ENCODE peak calls at places on chromosomes 7 and 10, in seven cellular contexts. G, O, I, K, H, T and X are unnamed samples.

GRCh38 chr7:108239501-108240225 is 109.5 kb upstream of the LAMB4 start:
- DNase-seq in G (no peak), O (no peak), I (no peak), K (no peak), H (peak), T (no peak), X (no peak)

GRCh38 chr7:65812281-65812680 is 60.6 kb upstream of the VKORC1L1 start:
- DNase-seq in G (no peak), O (no peak), I (no peak), K (no peak), H (no peak), T (no peak), X (no peak)

GRCh38 chr7:43439631-43440401 is 143.1 kb upstream of the STK17A start:
- DNase-seq in G (peak), O (no peak), I (no peak), K (peak), H (peak), T (peak), X (peak)

GRCh38 chr10:137606-138005 is 2.4 kb downstream of the ZMYND11 start:
- DNase-seq in G (no peak), O (no peak), I (no peak), K (no peak), H (no peak), T (no peak), X (no peak)

GRCh38 chr10:97464226-97464625 is 18.3 kb downstream of the ZDHHC16 start:
- DNase-seq in G (no peak), O (no peak), I (no peak), K (no peak), H (no peak), T (no peak), X (no peak)

GRCh38 chr7:122764902-122765301 is 62.2 kb upstream of the RNF148 start:
- DNase-seq in G (no peak), O (no peak), I (no peak), K (no peak), H (no peak), T (no peak), X (no peak)

GRCh38 chr10:43340619-43341018 is 30.8 kb upstream of the FXYD4 start:
- DNase-seq in G (no peak), O (no peak), I (no peak), K (no peak), H (no peak), T (no peak), X (no peak)

GRCh38 chr7:98755138-98755898 is 114.5 kb downstream of the TMEM130 start:
- DNase-seq in G (no peak), O (no peak), I (no peak), K (no peak), H (no peak), T (no peak), X (no peak)

GRCh38 chr7:96388620-96389383 is 66.9 kb upstream of the SLC25A13 start:
- DNase-seq in G (no peak), O (no peak), I (peak), K (no peak), H (no peak), T (no peak), X (no peak)

GRCh38 chr10:124474502-124475070 is 13.0 kb downstream of the LHPP start:
- DNase-seq in G (no peak), O (no peak), I (no peak), K (no peak), H (no peak), T (peak), X (no peak)

GRCh38 chr10:8304861-8305260 is 250.4 kb downstream of the GATA3 start:
- DNase-seq in G (no peak), O (no peak), I (no peak), K (no peak), H (no peak), T (no peak), X (no peak)

GRCh38 chr7:110988348-110988747 is 102.6 kb upstream of the LRRN3 start:
- DNase-seq in G (no peak), O (no peak), I (no peak), K (no peak), H (no peak), T (no peak), X (no peak)

GRCh38 chr7:71601840-71602239 is 469.9 kb downstream of the GALNT17 start:
- DNase-seq in G (no peak), O (no peak), I (no peak), K (no peak), H (no peak), T (no peak), X (no peak)

GRCh38 chr10:87092356-87092860 is 2.2 kb downstream of the GLUD1 start:
- DNase-seq in G (no peak), O (no peak), I (no peak), K (no peak), H (no peak), T (no peak), X (no peak)

GRCh38 chr10:62166331-62167154 is 102.1 kb downstream of the RTKN2 start:
- DNase-seq in G (no peak), O (no peak), I (peak), K (no peak), H (no peak), T (peak), X (no peak)

GRCh38 chr7:11231190-11231589 is 257.5 kb downstream of the PHF14 start:
- DNase-seq in G (no peak), O (no peak), I (no peak), K (no peak), H (no peak), T (no peak), X (no peak)

GRCh38 chr7:153772966-153773365 is 279.2 kb upstream of the DPP6 start:
- DNase-seq in G (no peak), O (no peak), I (no peak), K (no peak), H (no peak), T (no peak), X (no peak)

GRCh38 chr10:28763471-28763870 is 86.2 kb downstream of the BAMBI start:
- DNase-seq in G (no peak), O (no peak), I (no peak), K (no peak), H (no peak), T (no peak), X (no peak)

GRCh38 chr10:88065384-88066049 is 202.1 kb downstream of the PTEN start:
- DNase-seq in G (peak), O (no peak), I (no peak), K (no peak), H (no peak), T (no peak), X (no peak)

GRCh38 chr7:76072243-76073148 is 24.6 kb downstream of the MDH2 start:
- DNase-seq in G (no peak), O (no peak), I (no peak), K (no peak), H (no peak), T (no peak), X (no peak)

GRCh38 chr10:116787893-116788665 is 45.7 kb upstream of the HSPA12A start:
- DNase-seq in G (peak), O (peak), I (peak), K (peak), H (peak), T (peak), X (peak)

GRCh38 chr10:33803248-33803647 is 468.8 kb upstream of the NRP1 start:
- DNase-seq in G (no peak), O (no peak), I (no peak), K (no peak), H (no peak), T (no peak), X (no peak)

GRCh38 chr10:68075550-68076004 is 494 bp upstream of the HERC4 start:
- DNase-seq in G (no peak), O (no peak), I (no peak), K (no peak), H (no peak), T (no peak), X (no peak)

GRCh38 chr7:28017372-28017771 is 163.2 kb downstream of the JAZF1 start:
- DNase-seq in G (no peak), O (no peak), I (no peak), K (no peak), H (no peak), T (no peak), X (no peak)

GRCh38 chr10:126787201-126787600 is 116.7 kb upstream of the C10orf90 start:
- DNase-seq in G (no peak), O (no peak), I (no peak), K (no peak), H (no peak), T (no peak), X (no peak)

GRCh38 chr10:58942724-58943123 is 233.7 kb upstream of the PHYHIPL start:
- DNase-seq in G (no peak), O (no peak), I (no peak), K (no peak), H (no peak), T (no peak), X (no peak)

GRCh38 chr7:150322114-150322832 is 882 bp upstream of the LRRC61 start:
- DNase-seq in G (peak), O (no peak), I (no peak), K (peak), H (no peak), T (peak), X (peak)

GRCh38 chr10:90658791-90659190 is 199.0 kb downstream of the HTR7 start:
- DNase-seq in G (no peak), O (no peak), I (no peak), K (no peak), H (no peak), T (no peak), X (no peak)

GRCh38 chr10:63573068-63573697 is 52.0 kb downstream of the REEP3 start:
- DNase-seq in G (no peak), O (no peak), I (no peak), K (no peak), H (no peak), T (peak), X (no peak)

GRCh38 chr10:76649271-76649670 is 988.3 kb downstream of the KCNMA1 start:
- DNase-seq in G (no peak), O (no peak), I (no peak), K (no peak), H (no peak), T (no peak), X (no peak)

GRCh38 chr7:291302-292092 is 1.5 kb downstream of the FOXL3 start:
- DNase-seq in G (no peak), O (no peak), I (no peak), K (no peak), H (no peak), T (no peak), X (no peak)

GRCh38 chr7:69545175-69545574 is 53.1 kb upstream of the AUTS2 start:
- DNase-seq in G (no peak), O (no peak), I (no peak), K (no peak), H (no peak), T (no peak), X (no peak)

GRCh38 chr7:73903321-73904218 is 42.6 kb downstream of the TMEM270 start:
- DNase-seq in G (no peak), O (no peak), I (no peak), K (no peak), H (no peak), T (no peak), X (no peak)